ENCODE peak calls at places on chromosomes 6 and 20, in four cellular contexts. O is astrocyte, R is heart right ventricle, S is GM12878. Y is an unnamed sample. For H3K9me3, the result is how much of the 10 kb centered on the place peaks cover.

GRCh38 chr6:169832247-169832948 is 81.0 kb downstream of the ERMARD start:
- DNase-seq in R (no peak), O (no peak), S (no peak), Y (peak)

GRCh38 chr20:9507544-9508239 is 6.7 kb upstream of the LAMP5 start:
- DNase-seq in R (no peak), O (no peak), S (no peak), Y (no peak)

GRCh38 chr20:38245753-38246152 is 14.8 kb downstream of the KIAA1755 start:
- DNase-seq in R (no peak), O (no peak), S (no peak), Y (no peak)

GRCh38 chr6:160667854-160668481 is 3.9 kb upstream of the LPA start:
- DNase-seq in S (peak), R (no peak), O (no peak), Y (peak)

GRCh38 chr20:10843161-10843711 is 169.4 kb upstream of the JAG1 start:
- DNase-seq in S (no peak), O (no peak), R (no peak), Y (no peak)

GRCh38 chr6:322205-322930 is 30.1 kb downstream of the DUSP22 start:
- DNase-seq in S (no peak), R (no peak), O (no peak), Y (no peak)

GRCh38 chr6:75424610-75425548 is 68.7 kb downstream of the FILIP1 start:
- DNase-seq in O (peak), S (no peak), R (no peak), Y (no peak)

GRCh38 chr6:36642913-36643817 is 35.3 kb upstream of the CDKN1A start:
- DNase-seq in S (no peak), R (peak), O (peak), Y (peak)

GRCh38 chr6:107491059-107491609 is 1.2 kb downstream of the SOBP start:
- DNase-seq in S (no peak), R (peak), O (no peak), Y (peak)

GRCh38 chr6:158518196-158519127 is 41.4 kb upstream of the TMEM181 start:
- DNase-seq in O (peak), S (peak), R (peak), Y (peak)

GRCh38 chr20:51337126-51337805 is 205.3 kb downstream of the NFATC2 start:
- DNase-seq in R (no peak), S (no peak), O (no peak), Y (no peak)

GRCh38 chr6:3749991-3750323 is 1.6 kb downstream of the PXDC1 start:
- DNase-seq in R (peak), S (no peak), O (peak), Y (peak)

GRCh38 chr6:52663120-52663934 is 7.6 kb upstream of the TMEM14A start:
- DNase-seq in R (peak), S (peak), O (peak), Y (peak)

GRCh38 chr20:63739129-63740069 is at the start of gene SLC2A4RG:
- DNase-seq in R (peak), O (peak), S (no peak), Y (peak)

GRCh38 chr20:45459606-45460005 is 9.9 kb upstream of the WFDC2 start:
- DNase-seq in S (no peak), O (no peak), R (no peak), Y (no peak)

GRCh38 chr6:109768485-109768884 is 77.4 kb downstream of the FIG4 start:
- DNase-seq in S (no peak), R (no peak), O (peak), Y (no peak)

GRCh38 chr20:62609170-62609786 is 33.0 kb upstream of the SLCO4A1 start:
- DNase-seq in S (no peak), R (no peak), O (no peak), Y (no peak)

GRCh38 chr6:10837692-10837996 is 695 bp downstream of the MAK start:
- DNase-seq in S (no peak), R (peak), O (no peak), Y (no peak)

GRCh38 chr6:111793711-111794111 is 79.5 kb downstream of the FYN start:
- DNase-seq in S (no peak), R (no peak), O (no peak), Y (peak)

GRCh38 chr6:26140254-26140966 is 53.2 kb downstream of the HFE start:
- DNase-seq in S (no peak), R (no peak), O (no peak), Y (no peak)

GRCh38 chr6:130215526-130215925 is 7.2 kb downstream of the SAMD3 start:
- DNase-seq in S (no peak), R (no peak), O (no peak), Y (no peak)

GRCh38 chr6:44409207-44409796 is 21.8 kb downstream of the CDC5L start:
- DNase-seq in O (no peak), S (no peak), R (no peak), Y (no peak)

GRCh38 chr6:53982361-53983050 is 128.7 kb upstream of the MLIP start:
- DNase-seq in S (no peak), O (peak), R (no peak), Y (no peak)

GRCh38 chr6:299050-299980 is 7.0 kb downstream of the DUSP22 start:
- DNase-seq in O (no peak), R (no peak), S (no peak), Y (no peak)

GRCh38 chr6:142246960-142247359 is 54.8 kb upstream of the ADGRG6 start:
- DNase-seq in R (no peak), O (no peak), S (peak), Y (no peak)

GRCh38 chr6:151524059-151524458 is 30.2 kb downstream of the CCDC170 start:
- DNase-seq in R (no peak), O (no peak), S (no peak), Y (no peak)
- H3K9me3 ChIP-seq in R (half or more), O (under half), S (under half), Y (under half)

GRCh38 chr20:29296256-29297230 is 1960.9 kb upstream of the DEFB115 start:
- DNase-seq in R (no peak), O (no peak), S (no peak), Y (no peak)
- H3K9me3 ChIP-seq in R (under half), O (under half), S (under half), Y (half or more)

GRCh38 chr6:4870821-4871494 is 94.8 kb downstream of the CDYL start:
- DNase-seq in S (no peak), O (peak), R (no peak), Y (no peak)

GRCh38 chr6:4872841-4873240 is 96.6 kb downstream of the CDYL start:
- DNase-seq in R (no peak), O (peak), S (no peak), Y (no peak)

GRCh38 chr6:4871825-4872224 is 95.6 kb downstream of the CDYL start:
- DNase-seq in S (no peak), O (no peak), R (no peak), Y (no peak)

GRCh38 chr6:4879724-4880372 is 103.6 kb downstream of the CDYL start:
- DNase-seq in S (peak), R (no peak), O (no peak), Y (no peak)

GRCh38 chr6:4873928-4874327 is 97.7 kb downstream of the CDYL start:
- DNase-seq in R (no peak), S (no peak), O (no peak), Y (no peak)
- H3K9me3 ChIP-seq in R (under half), S (under half), O (under half), Y (under half)

GRCh38 chr6:167476844-167477595 is 152.1 kb downstream of the TTLL2 start:
- DNase-seq in O (no peak), R (no peak), S (no peak), Y (no peak)

GRCh38 chr6:167475947-167476346 is 151.1 kb downstream of the TTLL2 start:
- DNase-seq in S (no peak), O (no peak), R (no peak), Y (no peak)

GRCh38 chr6:167472876-167473275 is 148.0 kb downstream of the TTLL2 start:
- DNase-seq in R (no peak), O (no peak), S (no peak), Y (no peak)

GRCh38 chr6:167474171-167474570 is 149.3 kb downstream of the TTLL2 start:
- DNase-seq in S (no peak), O (no peak), R (no peak), Y (no peak)

GRCh38 chr6:167474725-167475124 is 149.8 kb downstream of the TTLL2 start:
- DNase-seq in O (no peak), R (no peak), S (no peak), Y (no peak)
- H3K9me3 ChIP-seq in O (under half), R (under half), S (under half), Y (under half)

GRCh38 chr6:116858060-116858459 is 19.0 kb upstream of the RFX6 start:
- DNase-seq in S (no peak), R (no peak), O (no peak), Y (no peak)
- H3K9me3 ChIP-seq in S (under half), R (half or more), O (under half), Y (under half)

GRCh38 chr6:104679971-104680370 is 179.7 kb downstream of the HACE1 start:
- DNase-seq in R (no peak), O (no peak), S (no peak), Y (no peak)
- H3K9me3 ChIP-seq in R (under half), O (under half), S (under half), Y (under half)

DNA sequence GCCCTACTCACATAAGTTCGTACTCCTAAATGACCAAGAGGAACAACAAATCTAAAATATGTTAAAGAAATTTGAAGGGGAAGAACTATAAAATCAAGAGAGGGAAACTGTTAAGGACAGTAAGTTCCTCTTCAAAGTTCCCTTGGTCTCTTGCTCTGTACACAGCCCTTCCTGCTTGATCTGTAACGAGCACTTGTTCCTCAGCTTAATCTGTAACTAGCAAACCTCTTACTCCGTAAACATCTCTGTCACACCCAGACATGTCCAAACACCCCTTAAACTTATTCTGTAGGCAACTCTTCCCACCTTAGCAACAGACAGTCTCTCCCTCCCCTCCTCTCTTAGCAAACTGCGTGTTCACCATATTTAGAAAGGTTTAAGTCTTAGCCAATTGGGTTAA is 29.9 kb downstream of the PLN start:
- DNase-seq in O (no peak), S (no peak), R (no peak), Y (no peak)
- H3K9me3 ChIP-seq in O (under half), S (under half), R (half or more), Y (under half)

Y was measured in HepG2.